ENCODE peak calls at places on chromosome 1, in nine cellular contexts. S, Z, B, P, G, K, T, M and X are unnamed samples.

GRCh38 chr1:1777510-1777909 is 760 bp downstream of the NADK start:
- DNase-seq in S (no peak), Z (no peak), B (peak; percentile 71), P (no peak), G (no peak), K (no peak), T (no peak), M (no peak), X (peak; percentile 61)

GRCh38 chr1:7302873-7303272 is 468.2 kb upstream of the VAMP3 start:
- DNase-seq in S (no peak), Z (no peak), B (no peak), P (no peak), G (no peak), K (no peak), T (no peak), M (no peak), X (no peak)

GRCh38 chr1:206734499-206735142 is 36.0 kb upstream of the IL19 start:
- DNase-seq in S (peak; percentile 76), Z (peak; percentile 77), B (peak; percentile 43), P (no peak), G (no peak), K (no peak), T (peak; percentile 76), M (no peak), X (peak; percentile 73)

GRCh38 chr1:25906644-25907300 is 553 bp upstream of the STMN1 start:
- DNase-seq in S (no peak), Z (no peak), B (no peak), P (no peak), G (no peak), K (no peak), T (no peak), M (no peak), X (no peak)

GRCh38 chr1:67713071-67713806 is 28.2 kb downstream of the GADD45A start:
- DNase-seq in S (no peak), Z (peak; percentile 68), B (peak; percentile 84), P (no peak), G (peak; percentile 81), K (peak; percentile 16), T (no peak), M (peak; percentile 27), X (peak; percentile 85)

GRCh38 chr1:209743145-209743482 is 12.7 kb upstream of the TRAF3IP3 start:
- DNase-seq in S (no peak), Z (no peak), B (peak; percentile 93), P (no peak), G (peak; percentile 74), K (peak; percentile 14), T (no peak), M (no peak), X (peak; percentile 77)

GRCh38 chr1:114320586-114320985 is 166.9 kb upstream of the SYT6 start:
- DNase-seq in S (no peak), Z (no peak), B (peak; percentile 66), P (no peak), G (peak; percentile 83), K (no peak), T (no peak), M (no peak), X (peak; percentile 7)

GRCh38 chr1:28750330-28750729 is 13.6 kb downstream of the YTHDF2 start:
- DNase-seq in S (no peak), Z (no peak), B (no peak), P (no peak), G (no peak), K (no peak), T (no peak), M (no peak), X (no peak)

GRCh38 chr1:186093437-186093836 is 281.6 kb downstream of the TPR start:
- DNase-seq in S (no peak), Z (no peak), B (no peak), P (peak; percentile 9), G (peak; percentile 29), K (no peak), T (no peak), M (no peak), X (peak; percentile 43)

GRCh38 chr1:180252638-180253536 is 22.8 kb downstream of the LHX4 start:
- DNase-seq in S (peak; percentile 85), Z (peak; percentile 90), B (peak; percentile 65), P (peak; percentile 34), G (peak; percentile 60), K (peak; percentile 35), T (peak; percentile 88), M (no peak), X (peak; percentile 84)

GRCh38 chr1:198499588-198499987 is 40.9 kb downstream of the ATP6V1G3 start:
- DNase-seq in S (no peak), Z (no peak), B (no peak), P (no peak), G (no peak), K (no peak), T (no peak), M (no peak), X (no peak)

GRCh38 chr1:154784924-154785531 is 85.1 kb downstream of the KCNN3 start:
- DNase-seq in S (peak; percentile 83), Z (no peak), B (no peak), P (no peak), G (no peak), K (peak; percentile 41), T (no peak), M (no peak), X (no peak)

GRCh38 chr1:178702141-178702540 is 22.9 kb upstream of the RALGPS2 start:
- DNase-seq in S (no peak), Z (no peak), B (peak; percentile 77), P (no peak), G (no peak), K (no peak), T (no peak), M (no peak), X (peak; percentile 76)

GRCh38 chr1:231693361-231694080 is 66.9 kb downstream of the DISC1 start:
- DNase-seq in S (no peak), Z (no peak), B (no peak), P (no peak), G (no peak), K (no peak), T (no peak), M (no peak), X (no peak)

GRCh38 chr1:78722947-78723346 is 73.3 kb downstream of the IFI44 start:
- DNase-seq in S (no peak), Z (no peak), B (no peak), P (no peak), G (no peak), K (no peak), T (no peak), M (no peak), X (no peak)

DNA sequence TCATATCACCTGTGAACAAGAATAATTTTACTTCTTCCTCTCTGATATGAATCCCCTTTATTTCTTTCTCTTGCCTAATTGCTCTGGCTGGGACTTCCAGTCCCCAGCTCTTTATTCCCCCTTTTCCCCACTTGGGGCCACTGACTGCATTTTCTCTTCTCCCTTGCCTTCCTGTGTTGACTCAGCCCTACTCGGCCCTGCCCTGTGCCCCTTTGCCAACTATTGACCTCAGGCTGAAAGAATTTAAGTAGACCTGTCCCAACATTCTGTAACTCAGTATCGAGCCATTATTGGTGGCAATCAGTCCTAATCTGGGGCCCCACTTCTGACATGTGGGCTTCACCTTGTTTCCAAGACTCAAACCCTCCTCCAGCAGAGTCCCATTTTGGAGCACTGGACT is 60.6 kb upstream of the STUM start:
- DNase-seq in S (no peak), Z (no peak), B (no peak), P (no peak), G (no peak), K (peak; percentile 29), T (no peak), M (no peak), X (peak; percentile 75)
- TF ChIP-seq CTCF in S (no peak), Z (no peak), B (no peak), P (no peak), G (no peak), K (no peak), T (no peak), M (no peak), X (peak; percentile 27)

DNA sequence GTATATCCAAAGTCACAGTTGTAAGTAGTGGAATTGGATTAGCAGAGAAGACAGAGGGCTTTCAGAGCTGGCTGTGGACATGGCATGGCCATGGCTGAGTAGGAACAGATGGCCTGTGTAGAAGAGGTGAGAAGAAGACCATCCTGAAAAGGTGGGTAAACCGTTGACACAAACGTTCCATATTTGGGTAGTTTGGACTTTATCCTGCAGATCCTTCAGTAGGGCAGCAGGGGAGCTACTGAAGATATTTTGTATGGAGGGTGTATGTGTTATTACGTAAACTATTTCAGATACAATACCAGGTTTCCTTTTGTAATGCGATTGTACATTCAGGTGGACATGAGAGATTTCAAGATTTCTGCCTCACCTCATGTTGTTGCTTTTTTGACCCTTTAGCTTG is 1.6 kb downstream of the UTP11 start:
- DNase-seq in S (no peak), Z (no peak), B (no peak), P (no peak), G (no peak), K (no peak), T (no peak), M (no peak), X (no peak)
- TF ChIP-seq CTCF in S (no peak), Z (no peak), B (no peak), P (no peak), G (peak; percentile 14), K (no peak), T (peak; percentile 33), M (no peak), X (no peak)

DNA sequence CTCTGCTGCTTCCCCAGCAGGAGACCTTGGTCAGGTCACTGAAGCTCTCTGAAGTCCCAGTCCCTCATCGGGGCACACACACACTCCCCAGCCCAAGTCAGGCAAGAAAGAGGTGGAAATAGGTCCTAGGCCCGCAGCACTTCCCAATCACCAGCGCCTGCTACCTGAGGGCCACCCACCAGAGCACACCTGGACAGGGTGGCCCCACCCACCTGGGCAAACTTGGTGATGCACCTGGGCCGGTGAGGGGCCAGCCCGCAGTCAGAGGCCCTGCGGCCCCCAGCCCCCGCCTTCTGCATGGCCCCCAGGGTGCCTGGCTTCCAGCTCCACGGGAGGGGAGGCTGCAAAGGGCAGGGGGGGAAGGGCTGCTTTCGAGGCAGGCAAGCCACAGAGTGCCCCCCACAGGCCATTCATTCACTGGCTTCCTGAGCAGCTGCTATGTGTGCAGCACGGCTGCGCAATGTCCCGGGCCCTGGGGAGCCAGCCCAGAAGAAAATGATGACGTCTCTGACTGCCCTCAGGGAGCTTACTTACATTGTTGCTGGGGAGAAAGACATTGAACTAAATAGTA is 4.7 kb downstream of the SH2D5 start:
- DNase-seq in S (no peak), Z (no peak), B (no peak), P (no peak), G (no peak), K (no peak), T (no peak), M (no peak), X (no peak)
- TF ChIP-seq CTCF in S (peak; percentile 34), Z (no peak), B (no peak), P (no peak), G (peak; percentile 29), K (no peak), T (no peak), M (peak; percentile 25), X (no peak)

GRCh38 chr1:175433586-175434267 is 241.2 kb upstream of the KIAA0040 start:
- DNase-seq in S (no peak), Z (no peak), B (no peak), P (no peak), G (no peak), K (no peak), T (no peak), M (no peak), X (no peak)

DNA sequence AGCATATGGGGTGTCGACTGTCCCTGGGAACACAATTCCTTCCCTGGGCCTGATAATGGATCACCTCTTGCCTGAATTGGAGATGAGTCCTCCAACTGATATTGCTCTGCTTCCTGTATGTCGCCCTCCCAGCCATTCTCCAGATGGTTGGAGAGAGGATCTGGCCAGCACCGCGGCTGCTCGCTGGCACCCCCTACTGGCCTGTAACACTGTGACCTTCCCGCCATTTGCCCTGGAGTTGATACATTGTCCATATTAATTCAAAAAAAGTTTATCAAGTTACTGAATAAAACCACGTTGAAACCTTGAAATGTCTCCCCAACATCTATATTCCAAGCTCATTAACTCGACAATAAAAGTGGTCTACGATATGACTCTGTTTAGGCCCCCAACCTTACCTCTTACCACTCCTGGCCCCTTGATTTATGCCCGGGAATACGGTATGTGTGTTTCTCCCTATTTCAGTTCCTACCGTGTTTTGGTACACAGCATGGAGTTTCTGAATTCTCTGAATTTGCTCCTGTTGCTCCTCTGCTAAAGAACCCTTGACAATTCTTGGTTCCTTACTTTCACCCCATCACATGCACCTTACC is 241.8 kb upstream of the KIAA0040 start:
- DNase-seq in S (peak; percentile 23), Z (no peak), B (no peak), P (no peak), G (no peak), K (peak; percentile 23), T (no peak), M (no peak), X (peak; percentile 12)
- TF ChIP-seq CTCF in S (peak; percentile 76), Z (peak; percentile 34), B (no peak), P (no peak), G (no peak), K (peak; percentile 52), T (peak; percentile 64), M (no peak), X (peak; percentile 37)